ENCODE peak calls at places on chromosomes 12 and 14, in ten cellular contexts. One of them, this sample, is unnamed.

GRCh38 chr12:6735448-6736191 is 11.8 kb downstream of the COPS7A start:
- DNase-seq in psoas muscle: peak; percentile 83
- DNase-seq in effector CD8-positive, alpha-beta T cell: no peak
- DNase-seq in stimulated activated CD8-positive, alpha-beta memory T cell treated with anti-CD3 and anti-CD28 coated beads, Interleukin-2, amount 100 ng/mL, for 1 hour: no peak
- DNase-seq in stimulated activated CD4-positive, alpha-beta T cell treated with anti-CD3 and anti-CD28 coated beads, TNF-alpha, amount 100 ng/mL, for 1 hour: no peak
- DNase-seq in breast epithelium: peak; percentile 83
- DNase-seq in MCF 10A: peak; percentile 85
- DNase-seq in fibroblast of mammary gland: peak; percentile 77
- DNase-seq in occipital lobe: peak; percentile 50
- DNase-seq in NCI-H1105: peak; percentile 62
- DNase-seq in this sample: peak; percentile 90

GRCh38 chr14:105241641-105242040 is 6.7 kb upstream of the BTBD6 start:
- DNase-seq in NCI-H1105: no peak
- DNase-seq in stimulated activated CD4-positive, alpha-beta T cell treated with anti-CD3 and anti-CD28 coated beads, TNF-alpha, amount 100 ng/mL, for 1 hour: no peak
- DNase-seq in fibroblast of mammary gland: no peak
- DNase-seq in stimulated activated CD8-positive, alpha-beta memory T cell treated with anti-CD3 and anti-CD28 coated beads, Interleukin-2, amount 100 ng/mL, for 1 hour: no peak
- DNase-seq in breast epithelium: no peak
- DNase-seq in effector CD8-positive, alpha-beta T cell: no peak
- DNase-seq in psoas muscle: no peak
- DNase-seq in MCF 10A: no peak
- DNase-seq in occipital lobe: no peak
- DNase-seq in this sample: no peak

GRCh38 chr12:100481021-100481420 is 7.4 kb downstream of the NR1H4 start:
- DNase-seq in NCI-H1105: no peak
- DNase-seq in MCF 10A: no peak
- DNase-seq in effector CD8-positive, alpha-beta T cell: no peak
- DNase-seq in psoas muscle: no peak
- DNase-seq in fibroblast of mammary gland: no peak
- DNase-seq in breast epithelium: no peak
- DNase-seq in stimulated activated CD8-positive, alpha-beta memory T cell treated with anti-CD3 and anti-CD28 coated beads, Interleukin-2, amount 100 ng/mL, for 1 hour: no peak
- DNase-seq in stimulated activated CD4-positive, alpha-beta T cell treated with anti-CD3 and anti-CD28 coated beads, TNF-alpha, amount 100 ng/mL, for 1 hour: no peak
- DNase-seq in occipital lobe: no peak
- DNase-seq in this sample: no peak

GRCh38 chr14:53952533-53952932 is 4.1 kb downstream of the BMP4 start:
- DNase-seq in effector CD8-positive, alpha-beta T cell: no peak
- DNase-seq in MCF 10A: no peak
- DNase-seq in fibroblast of mammary gland: no peak
- DNase-seq in stimulated activated CD4-positive, alpha-beta T cell treated with anti-CD3 and anti-CD28 coated beads, TNF-alpha, amount 100 ng/mL, for 1 hour: no peak
- DNase-seq in psoas muscle: peak; percentile 56
- DNase-seq in occipital lobe: no peak
- DNase-seq in NCI-H1105: no peak
- DNase-seq in stimulated activated CD8-positive, alpha-beta memory T cell treated with anti-CD3 and anti-CD28 coated beads, Interleukin-2, amount 100 ng/mL, for 1 hour: no peak
- DNase-seq in breast epithelium: no peak
- DNase-seq in this sample: no peak

GRCh38 chr12:123471374-123472068 is 13.6 kb downstream of the SNRNP35 start:
- DNase-seq in MCF 10A: peak; percentile 65
- DNase-seq in stimulated activated CD8-positive, alpha-beta memory T cell treated with anti-CD3 and anti-CD28 coated beads, Interleukin-2, amount 100 ng/mL, for 1 hour: no peak
- DNase-seq in psoas muscle: peak; percentile 68
- DNase-seq in fibroblast of mammary gland: peak; percentile 90
- DNase-seq in occipital lobe: peak; percentile 65
- DNase-seq in breast epithelium: no peak
- DNase-seq in effector CD8-positive, alpha-beta T cell: no peak
- DNase-seq in NCI-H1105: no peak
- DNase-seq in stimulated activated CD4-positive, alpha-beta T cell treated with anti-CD3 and anti-CD28 coated beads, TNF-alpha, amount 100 ng/mL, for 1 hour: no peak
- DNase-seq in this sample: peak; percentile 93

GRCh38 chr12:39632670-39633069 is 13.1 kb upstream of the ABCD2 start:
- DNase-seq in fibroblast of mammary gland: no peak
- DNase-seq in stimulated activated CD8-positive, alpha-beta memory T cell treated with anti-CD3 and anti-CD28 coated beads, Interleukin-2, amount 100 ng/mL, for 1 hour: no peak
- DNase-seq in stimulated activated CD4-positive, alpha-beta T cell treated with anti-CD3 and anti-CD28 coated beads, TNF-alpha, amount 100 ng/mL, for 1 hour: no peak
- DNase-seq in occipital lobe: no peak
- DNase-seq in psoas muscle: no peak
- DNase-seq in NCI-H1105: no peak
- DNase-seq in MCF 10A: no peak
- DNase-seq in effector CD8-positive, alpha-beta T cell: no peak
- DNase-seq in breast epithelium: no peak
- DNase-seq in this sample: no peak

GRCh38 chr14:78978896-78979295 is 808.7 kb downstream of the NRXN3 start:
- DNase-seq in MCF 10A: no peak
- DNase-seq in stimulated activated CD8-positive, alpha-beta memory T cell treated with anti-CD3 and anti-CD28 coated beads, Interleukin-2, amount 100 ng/mL, for 1 hour: no peak
- DNase-seq in occipital lobe: no peak
- DNase-seq in stimulated activated CD4-positive, alpha-beta T cell treated with anti-CD3 and anti-CD28 coated beads, TNF-alpha, amount 100 ng/mL, for 1 hour: no peak
- DNase-seq in NCI-H1105: no peak
- DNase-seq in effector CD8-positive, alpha-beta T cell: no peak
- DNase-seq in breast epithelium: no peak
- DNase-seq in fibroblast of mammary gland: no peak
- DNase-seq in psoas muscle: no peak
- DNase-seq in this sample: no peak

GRCh38 chr12:105480162-105480561 is 149.7 kb downstream of the C12orf75 start:
- DNase-seq in effector CD8-positive, alpha-beta T cell: no peak
- DNase-seq in fibroblast of mammary gland: no peak
- DNase-seq in stimulated activated CD4-positive, alpha-beta T cell treated with anti-CD3 and anti-CD28 coated beads, TNF-alpha, amount 100 ng/mL, for 1 hour: no peak
- DNase-seq in occipital lobe: no peak
- DNase-seq in breast epithelium: no peak
- DNase-seq in stimulated activated CD8-positive, alpha-beta memory T cell treated with anti-CD3 and anti-CD28 coated beads, Interleukin-2, amount 100 ng/mL, for 1 hour: no peak
- DNase-seq in psoas muscle: no peak
- DNase-seq in MCF 10A: no peak
- DNase-seq in NCI-H1105: no peak
- DNase-seq in this sample: no peak

GRCh38 chr14:51157012-51157411 is 62.1 kb upstream of the TRIM9 start:
- DNase-seq in MCF 10A: peak; percentile 44
- DNase-seq in fibroblast of mammary gland: peak; percentile 56
- DNase-seq in stimulated activated CD4-positive, alpha-beta T cell treated with anti-CD3 and anti-CD28 coated beads, TNF-alpha, amount 100 ng/mL, for 1 hour: no peak
- DNase-seq in stimulated activated CD8-positive, alpha-beta memory T cell treated with anti-CD3 and anti-CD28 coated beads, Interleukin-2, amount 100 ng/mL, for 1 hour: no peak
- DNase-seq in effector CD8-positive, alpha-beta T cell: no peak
- DNase-seq in occipital lobe: no peak
- DNase-seq in psoas muscle: no peak
- DNase-seq in NCI-H1105: peak; percentile 20
- DNase-seq in breast epithelium: no peak
- DNase-seq in this sample: no peak

GRCh38 chr12:51103977-51104376 is 20.6 kb upstream of the CSRNP2 start:
- DNase-seq in stimulated activated CD8-positive, alpha-beta memory T cell treated with anti-CD3 and anti-CD28 coated beads, Interleukin-2, amount 100 ng/mL, for 1 hour: no peak
- DNase-seq in psoas muscle: no peak
- DNase-seq in occipital lobe: no peak
- DNase-seq in NCI-H1105: no peak
- DNase-seq in stimulated activated CD4-positive, alpha-beta T cell treated with anti-CD3 and anti-CD28 coated beads, TNF-alpha, amount 100 ng/mL, for 1 hour: no peak
- DNase-seq in fibroblast of mammary gland: no peak
- DNase-seq in effector CD8-positive, alpha-beta T cell: no peak
- DNase-seq in breast epithelium: no peak
- DNase-seq in MCF 10A: no peak
- DNase-seq in this sample: no peak

GRCh38 chr14:63454863-63455622 is 88.1 kb downstream of the PPP2R5E start:
- DNase-seq in stimulated activated CD4-positive, alpha-beta T cell treated with anti-CD3 and anti-CD28 coated beads, TNF-alpha, amount 100 ng/mL, for 1 hour: no peak
- DNase-seq in psoas muscle: no peak
- DNase-seq in MCF 10A: peak; percentile 62
- DNase-seq in occipital lobe: no peak
- DNase-seq in NCI-H1105: peak; percentile 72
- DNase-seq in stimulated activated CD8-positive, alpha-beta memory T cell treated with anti-CD3 and anti-CD28 coated beads, Interleukin-2, amount 100 ng/mL, for 1 hour: no peak
- DNase-seq in fibroblast of mammary gland: peak; percentile 68
- DNase-seq in effector CD8-positive, alpha-beta T cell: no peak
- DNase-seq in breast epithelium: no peak
- DNase-seq in this sample: no peak

GRCh38 chr12:47770086-47770726 is 2.8 kb upstream of the SLC48A1 start:
- DNase-seq in breast epithelium: no peak
- DNase-seq in MCF 10A: peak; percentile 68
- DNase-seq in fibroblast of mammary gland: peak; percentile 48
- DNase-seq in psoas muscle: no peak
- DNase-seq in stimulated activated CD4-positive, alpha-beta T cell treated with anti-CD3 and anti-CD28 coated beads, TNF-alpha, amount 100 ng/mL, for 1 hour: no peak
- DNase-seq in occipital lobe: no peak
- DNase-seq in effector CD8-positive, alpha-beta T cell: no peak
- DNase-seq in NCI-H1105: no peak
- DNase-seq in stimulated activated CD8-positive, alpha-beta memory T cell treated with anti-CD3 and anti-CD28 coated beads, Interleukin-2, amount 100 ng/mL, for 1 hour: no peak
- DNase-seq in this sample: no peak

GRCh38 chr14:95480109-95480886 is 36.2 kb downstream of the SYNE3 start:
- DNase-seq in occipital lobe: no peak
- DNase-seq in MCF 10A: peak; percentile 66
- DNase-seq in breast epithelium: no peak
- DNase-seq in effector CD8-positive, alpha-beta T cell: no peak
- DNase-seq in stimulated activated CD4-positive, alpha-beta T cell treated with anti-CD3 and anti-CD28 coated beads, TNF-alpha, amount 100 ng/mL, for 1 hour: no peak
- DNase-seq in NCI-H1105: no peak
- DNase-seq in psoas muscle: peak; percentile 91
- DNase-seq in stimulated activated CD8-positive, alpha-beta memory T cell treated with anti-CD3 and anti-CD28 coated beads, Interleukin-2, amount 100 ng/mL, for 1 hour: no peak
- DNase-seq in fibroblast of mammary gland: peak; percentile 93
- DNase-seq in this sample: no peak

GRCh38 chr12:81863406-81863805 is 104.3 kb upstream of the PPFIA2 start:
- DNase-seq in occipital lobe: no peak
- DNase-seq in fibroblast of mammary gland: no peak
- DNase-seq in stimulated activated CD8-positive, alpha-beta memory T cell treated with anti-CD3 and anti-CD28 coated beads, Interleukin-2, amount 100 ng/mL, for 1 hour: no peak
- DNase-seq in psoas muscle: no peak
- DNase-seq in breast epithelium: no peak
- DNase-seq in effector CD8-positive, alpha-beta T cell: no peak
- DNase-seq in stimulated activated CD4-positive, alpha-beta T cell treated with anti-CD3 and anti-CD28 coated beads, TNF-alpha, amount 100 ng/mL, for 1 hour: no peak
- DNase-seq in MCF 10A: no peak
- DNase-seq in NCI-H1105: no peak
- DNase-seq in this sample: no peak

GRCh38 chr12:24903305-24904088 is 45.4 kb downstream of the BCAT1 start:
- DNase-seq in breast epithelium: no peak
- DNase-seq in occipital lobe: peak; percentile 71
- DNase-seq in effector CD8-positive, alpha-beta T cell: no peak
- DNase-seq in stimulated activated CD8-positive, alpha-beta memory T cell treated with anti-CD3 and anti-CD28 coated beads, Interleukin-2, amount 100 ng/mL, for 1 hour: no peak
- DNase-seq in fibroblast of mammary gland: peak; percentile 32
- DNase-seq in stimulated activated CD4-positive, alpha-beta T cell treated with anti-CD3 and anti-CD28 coated beads, TNF-alpha, amount 100 ng/mL, for 1 hour: no peak
- DNase-seq in MCF 10A: no peak
- DNase-seq in psoas muscle: no peak
- DNase-seq in NCI-H1105: no peak
- DNase-seq in this sample: peak; percentile 84

GRCh38 chr12:89597210-89597609 is 71.4 kb upstream of the POC1B start:
- DNase-seq in fibroblast of mammary gland: no peak
- DNase-seq in stimulated activated CD4-positive, alpha-beta T cell treated with anti-CD3 and anti-CD28 coated beads, TNF-alpha, amount 100 ng/mL, for 1 hour: no peak
- DNase-seq in psoas muscle: no peak
- DNase-seq in occipital lobe: no peak
- DNase-seq in MCF 10A: no peak
- DNase-seq in stimulated activated CD8-positive, alpha-beta memory T cell treated with anti-CD3 and anti-CD28 coated beads, Interleukin-2, amount 100 ng/mL, for 1 hour: no peak
- DNase-seq in effector CD8-positive, alpha-beta T cell: no peak
- DNase-seq in breast epithelium: no peak
- DNase-seq in NCI-H1105: no peak
- DNase-seq in this sample: no peak

GRCh38 chr14:90781344-90781761 is 34.9 kb downstream of the TTC7B start:
- DNase-seq in fibroblast of mammary gland: peak; percentile 73
- DNase-seq in occipital lobe: no peak
- DNase-seq in psoas muscle: no peak
- DNase-seq in effector CD8-positive, alpha-beta T cell: no peak
- DNase-seq in stimulated activated CD4-positive, alpha-beta T cell treated with anti-CD3 and anti-CD28 coated beads, TNF-alpha, amount 100 ng/mL, for 1 hour: no peak
- DNase-seq in MCF 10A: peak; percentile 79
- DNase-seq in NCI-H1105: no peak
- DNase-seq in breast epithelium: no peak
- DNase-seq in stimulated activated CD8-positive, alpha-beta memory T cell treated with anti-CD3 and anti-CD28 coated beads, Interleukin-2, amount 100 ng/mL, for 1 hour: no peak
- DNase-seq in this sample: no peak